ENCODE peak calls at places on chromosomes 4 and X, in five cellular contexts. Q is mammary epithelial cell, H is A549, F is upper lobe of right lung, M is endodermal cell. I is an unnamed sample.
A peak's percentile ranks its signal among the peaks of the same experiment; 100 is the strongest.

GRCh38 chr4:112532267-112532666 is 16.3 kb upstream of the NEUROG2 start:
- DNase-seq in M (no peak), Q (peak; percentile 19), H (no peak), F (no peak), I (no peak)

GRCh38 chr4:1785592-1785991 is 7.5 kb upstream of the FGFR3 start:
- DNase-seq in F (no peak), H (no peak), Q (no peak), M (no peak), I (no peak)

GRCh38 chrX:56564182-56564885 is 907 bp downstream of the UBQLN2 start:
- DNase-seq in Q (peak; percentile 73), M (no peak), H (peak; percentile 18), F (peak; percentile 58), I (peak; percentile 25)

GRCh38 chr4:24529555-24529954 is 54.8 kb downstream of the DHX15 start:
- DNase-seq in H (no peak), Q (peak; percentile 12), F (no peak), M (no peak), I (no peak)

GRCh38 chr4:110515676-110516075 is 39.7 kb downstream of the ENPEP start:
- DNase-seq in M (no peak), Q (peak; percentile 42), H (peak; percentile 13), F (no peak), I (peak; percentile 64)

GRCh38 chr4:173121044-173121685 is 47.4 kb upstream of the GALNT7 start:
- DNase-seq in H (peak; percentile 9), Q (peak; percentile 39), F (no peak), M (peak; percentile 67), I (peak; percentile 51)

GRCh38 chr4:41204400-41204978 is 9.9 kb downstream of the APBB2 start:
- DNase-seq in F (no peak), Q (peak; percentile 54), M (no peak), H (peak; percentile 9), I (peak; percentile 59)

GRCh38 chr4:128286474-128287158 is 997 bp downstream of the PGRMC2 start:
- DNase-seq in H (peak; percentile 53), Q (peak; percentile 58), F (no peak), M (no peak), I (peak; percentile 59)

GRCh38 chr4:40471923-40472322 is 136.8 kb downstream of the CHRNA9 start:
- DNase-seq in H (no peak), M (no peak), F (no peak), Q (peak; percentile 23), I (no peak)

GRCh38 chr4:158033416-158033863 is 139.4 kb downstream of the GASK1B start:
- DNase-seq in M (no peak), H (peak; percentile 7), Q (peak; percentile 52), F (no peak), I (peak; percentile 41)

GRCh38 chr4:149841686-149842085 is 26.0 kb upstream of the IQCM start:
- DNase-seq in F (no peak), H (no peak), Q (no peak), M (no peak), I (no peak)

GRCh38 chr4:8439168-8439567 is 1.4 kb downstream of the ACOX3 start:
- DNase-seq in F (no peak), Q (no peak), M (no peak), H (no peak), I (peak; percentile 74)

GRCh38 chr4:139860435-139861024 is 194.9 kb downstream of the MGST2 start:
- DNase-seq in H (no peak), M (no peak), Q (no peak), F (no peak), I (no peak)

DNA sequence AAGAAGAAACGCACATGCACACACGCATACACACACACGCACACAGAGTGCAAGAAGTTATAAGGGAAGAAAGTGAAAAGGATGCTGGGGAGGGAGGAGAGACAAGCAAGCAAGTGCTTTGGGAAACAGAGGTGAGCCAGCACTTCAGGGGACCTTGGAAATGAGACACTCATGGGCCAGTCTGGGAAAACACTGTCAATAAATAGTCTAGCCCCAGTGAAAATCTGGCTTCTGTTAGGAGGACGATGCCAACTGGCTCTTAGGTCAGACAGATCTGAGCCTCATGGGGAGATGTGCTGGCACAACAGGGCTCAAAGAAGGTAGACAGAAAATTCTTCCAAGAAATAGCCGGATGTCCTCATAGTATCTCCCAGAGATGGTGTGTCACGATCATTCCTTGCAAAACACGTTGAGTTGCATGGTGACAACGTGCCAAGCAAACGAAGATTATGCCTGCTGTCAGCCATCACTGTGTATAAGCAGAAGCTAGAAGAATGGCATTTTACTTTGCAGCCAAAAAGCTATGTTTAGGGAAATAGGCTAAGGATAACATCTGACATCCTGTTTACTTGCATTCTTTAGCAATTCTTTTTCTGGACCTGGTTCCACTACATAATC is 557 bp upstream of the ARHGEF6 start:
- DNase-seq in H (no peak), M (no peak), F (no peak), Q (no peak), I (no peak)
- H3K27ac ChIP-seq in H (no peak overlapping the region), M (no peak overlapping the region), F (peak overlapping the region; percentile 77), Q (no peak overlapping the region), I (no peak overlapping the region)

DNA sequence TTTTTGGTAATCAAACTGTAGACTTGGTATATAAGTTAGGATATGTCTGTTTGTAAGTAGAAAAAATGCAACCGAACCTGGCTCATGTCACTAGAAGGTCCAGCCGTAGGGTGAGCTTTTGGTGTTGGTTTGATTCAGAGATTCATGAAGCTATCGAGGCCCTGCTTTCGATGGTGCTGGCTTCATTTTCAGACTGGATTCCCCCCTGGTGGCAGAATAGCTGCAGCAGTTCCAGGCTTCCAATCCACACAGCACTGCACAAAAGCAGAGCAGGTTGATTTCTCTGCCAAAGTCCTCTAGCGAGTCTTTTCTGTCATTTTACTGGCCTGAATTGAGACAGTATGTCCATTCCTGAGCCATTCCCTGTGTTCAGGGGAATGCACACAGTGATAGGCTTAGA is 33.1 kb downstream of the PDK3 start:
- DNase-seq in F (no peak), Q (no peak), M (peak; percentile 61), H (peak; percentile 51), I (peak; percentile 22)
- TF ChIP-seq CTCF in F (no peak), Q (no peak), M (peak; percentile 64), H (peak; percentile 27), I (peak; percentile 26)

DNA sequence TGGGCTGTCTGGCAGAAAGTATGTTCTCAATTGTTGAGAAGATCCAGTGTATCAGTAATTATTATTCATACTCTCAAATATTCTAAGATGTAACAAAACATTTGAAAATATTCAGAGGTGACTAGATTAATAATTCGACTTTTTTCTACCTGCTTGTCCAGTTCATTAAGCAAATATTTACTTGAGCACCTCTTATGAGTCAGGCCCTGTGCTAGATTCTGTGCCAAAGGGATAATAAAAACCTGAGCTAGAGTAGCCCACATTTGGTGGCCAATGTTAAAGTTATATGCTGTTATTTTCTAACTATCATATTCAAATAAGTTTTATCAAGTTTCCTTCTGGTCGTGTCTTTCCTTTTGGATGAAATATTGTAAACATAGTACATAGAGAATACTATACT is 58.5 kb downstream of the ARHGAP10 start:
- DNase-seq in Q (peak; percentile 34), M (no peak), H (no peak), F (no peak), I (peak; percentile 35)
- H3K4me1 ChIP-seq in Q (peaks cover 26% of the 10 kb centered on the region), M (peaks cover 7% of the 10 kb centered on the region), H (peaks cover 36% of the 10 kb centered on the region), F (peaks cover 46% of the 10 kb centered on the region), I (peaks cover 38% of the 10 kb centered on the region)

DNA sequence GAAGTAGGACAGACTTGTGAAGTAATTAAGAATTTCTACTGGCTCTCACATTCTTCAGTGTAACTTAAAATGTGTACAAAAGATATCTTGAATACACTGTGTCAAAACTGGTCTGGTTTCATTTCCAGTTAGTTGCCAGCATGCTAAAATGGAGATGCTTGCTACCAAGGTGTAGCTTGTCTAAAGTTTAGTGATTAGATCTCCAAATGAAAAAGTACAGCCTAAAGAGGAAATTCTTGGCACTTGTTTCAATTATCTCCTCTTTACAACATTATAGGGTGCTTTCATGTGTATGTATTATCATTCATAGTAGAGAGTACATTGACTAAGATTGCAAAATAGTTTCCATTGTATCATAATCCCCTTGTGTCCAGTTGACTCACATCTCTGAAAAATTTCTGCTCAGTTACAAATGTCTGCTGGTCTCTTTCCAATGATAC is 97.4 kb upstream of the SPRY1 start:
- DNase-seq in F (no peak), H (no peak), M (no peak), Q (peak; percentile 64), I (no peak)
- H3K27ac ChIP-seq in F (no peak overlapping the region), H (no peak overlapping the region), M (no peak overlapping the region), Q (no peak overlapping the region), I (no peak overlapping the region)

DNA sequence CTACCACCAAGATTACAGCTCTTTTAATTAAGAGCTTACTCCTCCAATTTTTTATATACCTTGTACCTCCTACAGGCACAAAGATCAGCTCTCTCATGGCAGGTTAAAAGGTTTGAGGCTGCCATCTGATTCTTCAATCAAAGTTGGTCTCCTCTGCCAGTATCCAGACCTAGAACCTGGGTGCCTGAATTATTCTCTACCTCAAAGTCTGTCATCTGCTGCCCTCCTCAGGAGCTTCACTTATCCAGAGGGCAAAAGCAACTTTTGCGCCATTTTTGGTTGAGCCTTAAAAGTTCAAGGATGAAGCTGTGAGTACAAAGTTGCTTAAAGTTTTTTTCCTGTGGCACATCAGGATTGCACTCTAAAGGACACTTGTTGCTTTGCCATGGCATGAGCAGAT is 343.7 kb upstream of the PPP1R2C start:
- DNase-seq in F (no peak), Q (peak; percentile 9), H (no peak), M (peak; percentile 43), I (no peak)
- TF ChIP-seq CTCF in F (no peak), Q (peak; percentile 12), H (no peak), M (peak; percentile 64), I (no peak)

I was measured in body of pancreas.